ENCODE peak calls at places on chromosomes 5 and 9, in five cellular contexts. W, T, V, Y and S are unnamed samples.

GRCh38 chr5:6766558-6767191 is 53.4 kb downstream of the TENT4A start:
- DNase-seq in T (peak), Y (peak), W (no peak), V (peak), S (peak)

GRCh38 chr9:130327781-130328348 is 62.3 kb downstream of the HMCN2 start:
- DNase-seq in T (no peak), Y (peak), W (no peak), V (no peak), S (peak)

GRCh38 chr5:38413696-38414095 is 142.8 kb downstream of the LIFR start:
- DNase-seq in V (no peak), T (no peak), Y (no peak), W (no peak), S (no peak)

GRCh38 chr9:36742264-36742663 is 169.6 kb downstream of the MELK start:
- DNase-seq in Y (no peak), T (no peak), V (no peak), W (no peak), S (no peak)

GRCh38 chr9:73269430-73270101 is 117.9 kb downstream of the ANXA1 start:
- DNase-seq in T (peak), V (no peak), W (no peak), Y (no peak), S (peak)

GRCh38 chr9:133759146-133759900 is 21.2 kb upstream of the SARDH start:
- DNase-seq in Y (peak), W (no peak), V (no peak), T (no peak), S (no peak)

GRCh38 chr9:121868611-121869010 is 217.2 kb downstream of the DAB2IP start:
- DNase-seq in W (no peak), Y (no peak), T (no peak), V (no peak), S (no peak)

GRCh38 chr5:170266570-170267379 is 30.8 kb downstream of the LCP2 start:
- DNase-seq in W (peak), T (no peak), Y (no peak), V (no peak), S (no peak)

GRCh38 chr5:20536813-20537212 is 548.8 kb upstream of the CDH18 start:
- DNase-seq in V (no peak), Y (no peak), W (no peak), T (no peak), S (no peak)

GRCh38 chr9:306907-307306 is 92.2 kb downstream of the DOCK8 start:
- DNase-seq in T (no peak), V (peak), Y (no peak), W (peak), S (no peak)

GRCh38 chr5:150590979-150591411 is 49.5 kb upstream of the SYNPO start:
- DNase-seq in Y (peak), W (no peak), V (no peak), T (no peak), S (no peak)

GRCh38 chr5:58200451-58200850 is 259.4 kb downstream of the PLK2 start:
- DNase-seq in T (no peak), Y (no peak), W (no peak), V (no peak), S (no peak)

GRCh38 chr5:133612021-133612860 is at the start of gene FSTL4:
- DNase-seq in T (no peak), V (no peak), W (no peak), Y (no peak), S (no peak)

GRCh38 chr5:34914671-34915138 is 599 bp downstream of the RAD1 start:
- DNase-seq in Y (peak), W (no peak), V (no peak), T (no peak), S (peak)

GRCh38 chr5:177498013-177498847 is 826 bp upstream of the PDLIM7 start:
- DNase-seq in W (no peak), T (no peak), V (no peak), Y (peak), S (no peak)

GRCh38 chr9:37903831-37904646 is at the start of gene SLC25A51:
- DNase-seq in Y (peak), W (peak), V (peak), T (peak), S (peak)

GRCh38 chr5:180862645-180863044 is 1.6 kb upstream of the ZFP62 start:
- DNase-seq in T (no peak), W (no peak), V (no peak), Y (no peak), S (no peak)

GRCh38 chr9:81814794-81815464 is 113.3 kb upstream of the SPATA31D4 start:
- DNase-seq in T (no peak), V (no peak), Y (no peak), W (no peak), S (no peak)

GRCh38 chr9:94864862-94865435 is 138.4 kb downstream of the AOPEP start:
- DNase-seq in Y (no peak), T (no peak), V (no peak), W (no peak), S (no peak)

GRCh38 chr5:126208691-126209090 is 214.5 kb upstream of the GRAMD2B start:
- DNase-seq in T (no peak), W (no peak), V (no peak), Y (no peak), S (no peak)

GRCh38 chr5:7759257-7759871 is 91.6 kb downstream of the CFAP90 start:
- DNase-seq in V (no peak), W (no peak), T (no peak), Y (no peak), S (peak)

GRCh38 chr5:180849827-180850226 is 11.2 kb downstream of the ZFP62 start:
- DNase-seq in V (no peak), Y (no peak), T (no peak), W (no peak), S (no peak)

GRCh38 chr9:107707419-107707837 is 217.9 kb upstream of the KLF4 start:
- DNase-seq in Y (no peak), V (no peak), T (peak), W (no peak), S (peak)

GRCh38 chr9:134004881-134005280 is 12.8 kb upstream of the VAV2 start:
- DNase-seq in Y (no peak), T (no peak), W (no peak), V (no peak), S (no peak)

GRCh38 chr9:82882744-82883143 is 180.2 kb downstream of the RASEF start:
- DNase-seq in V (no peak), Y (no peak), W (no peak), T (no peak), S (no peak)

GRCh38 chr9:119004618-119004990 is 364.6 kb downstream of the BRINP1 start:
- DNase-seq in Y (peak), W (no peak), T (peak), V (no peak), S (peak)

GRCh38 chr9:17462869-17463464 is 115.9 kb upstream of the SH3GL2 start:
- DNase-seq in W (peak), Y (no peak), V (peak), T (peak), S (peak)

GRCh38 chr9:131886839-131887238 is 147.0 kb upstream of the RAPGEF1 start:
- DNase-seq in Y (no peak), T (no peak), W (no peak), V (no peak), S (peak)

GRCh38 chr5:98414938-98415337 is 358.5 kb upstream of the RGMB start:
- DNase-seq in Y (no peak), W (no peak), V (no peak), T (peak), S (peak)

GRCh38 chr9:117074782-117075510 is 339.9 kb downstream of the ASTN2 start:
- DNase-seq in V (no peak), W (no peak), Y (no peak), T (no peak), S (no peak)

GRCh38 chr9:122370869-122371467 is at the start of gene PTGS1:
- DNase-seq in Y (peak), W (no peak), T (peak), V (peak), S (no peak)

GRCh38 chr9:89010526-89011089 is 19.3 kb downstream of the S1PR3 start:
- DNase-seq in Y (no peak), W (no peak), V (no peak), T (no peak), S (no peak)

GRCh38 chr9:81591791-81592190 is 97.6 kb downstream of the TLE1 start:
- DNase-seq in V (no peak), W (no peak), Y (no peak), T (no peak), S (no peak)

GRCh38 chr5:593511-593910 is 18.6 kb upstream of the CEP72 start:
- DNase-seq in Y (no peak), T (peak), V (no peak), W (no peak), S (no peak)

GRCh38 chr5:124806026-124806856 is 59.8 kb upstream of the ZNF608 start:
- DNase-seq in W (no peak), V (no peak), T (peak), Y (peak), S (peak)

GRCh38 chr5:115842089-115842881 is 550 bp downstream of the AP3S1 start:
- DNase-seq in V (peak), W (no peak), T (peak), Y (no peak), S (peak)

GRCh38 chr9:94490465-94490864 is 64.4 kb upstream of the PCAT7 start:
- DNase-seq in W (no peak), Y (no peak), V (no peak), T (peak), S (no peak)

GRCh38 chr5:33892419-33893151 is 795 bp upstream of the ADAMTS12 start:
- DNase-seq in Y (peak), T (peak), V (no peak), W (no peak), S (peak)